ENCODE peak calls at places on chromosomes 7 and 10, in seven cellular contexts. Y, W, C, X, J, D and I are unnamed samples.

GRCh38 chr10:113350311-113350710 is 202.5 kb upstream of the HABP2 start:
- DNase-seq in Y (no peak), W (no peak), C (no peak), X (no peak), J (no peak), D (no peak), I (no peak)

GRCh38 chr10:33208166-33208565 is 126.3 kb downstream of the NRP1 start:
- DNase-seq in Y (no peak), W (no peak), C (no peak), X (no peak), J (no peak), D (no peak), I (no peak)

GRCh38 chr7:98613601-98614425 is 3.3 kb upstream of the NPTX2 start:
- DNase-seq in Y (no peak), W (no peak), C (no peak), X (no peak), J (no peak), D (no peak), I (no peak)

GRCh38 chr7:93751421-93751820 is 139.1 kb downstream of the TFPI2 start:
- DNase-seq in Y (no peak), W (no peak), C (no peak), X (no peak), J (no peak), D (no peak), I (no peak)

GRCh38 chr7:57505176-57505575 is 55.2 kb downstream of the ZNF716 start:
- DNase-seq in Y (no peak), W (no peak), C (no peak), X (no peak), J (no peak), D (no peak), I (no peak)

GRCh38 chr7:75885011-75885410 is 6.2 kb downstream of the RHBDD2 start:
- DNase-seq in Y (no peak), W (no peak), C (no peak), X (no peak), J (no peak), D (no peak), I (no peak)

GRCh38 chr10:3339531-3339950 is 167.0 kb upstream of the PITRM1 start:
- DNase-seq in Y (no peak), W (no peak), C (no peak), X (no peak), J (no peak), D (no peak), I (no peak)

GRCh38 chr10:124997246-124997790 is 55.4 kb downstream of the ZRANB1 start:
- DNase-seq in Y (no peak), W (no peak), C (no peak), X (peak; percentile 47), J (peak; percentile 51), D (no peak), I (no peak)

GRCh38 chr10:123459371-123460224 is 206.6 kb upstream of the GPR26 start:
- DNase-seq in Y (no peak), W (no peak), C (peak; percentile 24), X (no peak), J (no peak), D (no peak), I (peak; percentile 48)

GRCh38 chr7:41130021-41130420 is 572.9 kb downstream of the INHBA start:
- DNase-seq in Y (no peak), W (no peak), C (no peak), X (no peak), J (no peak), D (no peak), I (no peak)

GRCh38 chr10:110457851-110458582 is 39.7 kb upstream of the DUSP5 start:
- DNase-seq in Y (no peak), W (no peak), C (no peak), X (peak; percentile 21), J (peak; percentile 43), D (no peak), I (peak; percentile 13)

GRCh38 chr7:134153493-134154093 is 26.5 kb downstream of the LRGUK start:
- DNase-seq in Y (no peak), W (no peak), C (no peak), X (no peak), J (no peak), D (no peak), I (no peak)

GRCh38 chr10:122019414-122019975 is 30.5 kb downstream of the TACC2 start:
- DNase-seq in Y (no peak), W (no peak), C (no peak), X (no peak), J (no peak), D (peak; percentile 17), I (no peak)

GRCh38 chr7:74033372-74034311 is 5.7 kb downstream of the ELN start:
- DNase-seq in Y (peak; percentile 58), W (no peak), C (peak; percentile 16), X (no peak), J (no peak), D (no peak), I (peak; percentile 92)

GRCh38 chr10:47189802-47190201 is 110.2 kb upstream of the GDF10 start:
- DNase-seq in Y (no peak), W (no peak), C (no peak), X (no peak), J (no peak), D (no peak), I (no peak)